ENCODE peak calls at places on chromosomes 11 and 22, in nine cellular contexts. E is adrenal gland; G is Peyer's patch; C is fibroblast of lung; Z is gastrocnemius medialis; F is PC-3; Y is cardiac muscle cell; D is CD8-positive, alpha-beta memory T cell; Q is transverse colon. W is an unnamed sample.

GRCh38 chr11:46348986-46349401 is 1.7 kb downstream of the DGKZ start:
- DNase-seq in E (no peak), C (no peak), Y (no peak), G (peak), Z (no peak), Q (peak), D (peak), F (no peak), W (no peak)

GRCh38 chr11:123221611-123222010 is 26.6 kb upstream of the CLMP start:
- DNase-seq in G (no peak), C (peak), Y (no peak), D (no peak), Q (no peak), E (no peak), Z (no peak), F (no peak), W (no peak)

GRCh38 chr11:125594958-125595357 is 2.3 kb downstream of the STT3A start:
- DNase-seq in Y (no peak), D (no peak), F (no peak), E (no peak), G (no peak), C (no peak), Q (no peak), Z (no peak), W (no peak)

GRCh38 chr22:45538284-45538683 is 35.6 kb downstream of the FBLN1 start:
- DNase-seq in D (no peak), C (no peak), E (no peak), F (no peak), Y (peak), Q (no peak), Z (no peak), G (no peak), W (no peak)

GRCh38 chr22:20551805-20552449 is 44.5 kb downstream of the MED15 start:
- DNase-seq in G (no peak), E (no peak), Q (no peak), C (no peak), F (no peak), Z (peak), D (peak), Y (peak), W (no peak)

GRCh38 chr11:79263001-79263400 is 177.8 kb downstream of the TENM4 start:
- DNase-seq in E (no peak), D (no peak), C (peak), Q (peak), Y (no peak), G (no peak), F (no peak), Z (no peak), W (no peak)

GRCh38 chr11:65870706-65871681 is 1.6 kb downstream of the EFEMP2 start:
- DNase-seq in Q (no peak), C (no peak), E (peak), Y (no peak), F (no peak), D (no peak), Z (no peak), G (no peak), W (no peak)

GRCh38 chr11:65777821-65778361 is 2.9 kb downstream of the AP5B1 start:
- DNase-seq in G (peak), D (no peak), Q (no peak), Y (no peak), C (no peak), E (no peak), Z (no peak), F (no peak), W (no peak)

GRCh38 chr22:23302171-23303002 is 122.1 kb downstream of the BCR start:
- DNase-seq in F (no peak), G (no peak), C (no peak), E (no peak), D (no peak), Q (no peak), Z (no peak), Y (peak), W (no peak)

GRCh38 chr11:68989936-68990606 is 9.3 kb upstream of the MRGPRD start:
- DNase-seq in Z (no peak), D (no peak), C (no peak), E (no peak), F (no peak), Y (no peak), Q (no peak), G (peak), W (no peak)

GRCh38 chr11:88098289-88098688 is 77.0 kb downstream of the RAB38 start:
- DNase-seq in D (no peak), Y (peak), Q (no peak), F (no peak), Z (no peak), E (no peak), C (no peak), G (no peak), W (no peak)

DNA sequence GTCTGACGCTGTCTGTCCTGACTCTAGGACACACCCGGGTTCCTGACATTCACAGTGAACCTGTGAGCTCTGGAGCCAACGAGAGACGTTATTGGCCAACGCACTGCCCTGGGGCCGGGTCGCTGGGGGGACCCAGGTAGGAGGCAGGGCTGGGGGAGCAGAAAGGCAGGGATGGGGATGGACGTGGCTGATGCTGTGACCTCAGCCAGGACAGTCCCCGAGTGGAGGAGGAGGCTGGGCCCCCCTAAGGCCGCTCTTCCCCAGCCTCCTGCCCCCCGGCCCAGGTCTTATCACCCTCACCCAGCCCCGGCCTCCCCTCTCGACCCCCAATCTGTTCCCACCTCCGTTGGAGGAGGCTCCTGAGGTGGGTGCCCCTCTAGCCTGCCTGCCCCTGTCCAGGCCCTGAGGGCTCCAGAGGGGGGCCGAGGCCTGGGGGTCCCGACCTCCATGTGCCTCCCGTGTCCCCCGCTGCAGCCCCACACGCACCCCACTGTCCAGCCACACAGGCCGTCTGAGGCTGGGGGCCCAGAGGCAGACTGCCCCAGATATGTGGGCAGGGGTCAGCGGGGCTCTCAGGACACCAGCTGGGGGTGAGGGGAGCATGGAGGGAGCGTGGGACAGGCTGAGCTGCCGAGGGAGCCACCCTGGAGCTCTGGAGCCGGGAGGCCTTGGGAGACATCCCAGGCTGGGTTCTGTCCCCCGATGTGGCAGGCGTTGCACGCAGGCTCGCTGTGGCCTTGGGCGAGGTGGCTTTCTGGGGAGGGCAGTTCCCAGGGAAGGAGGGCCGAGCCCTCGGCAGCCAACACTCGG is 29.2 kb upstream of the MUC5AC start:
- DNase-seq in Y (no peak), E (no peak), C (no peak), Z (no peak), Q (no peak), G (peak), D (no peak), F (no peak), W (no peak)
- H3K27ac ChIP-seq in Y (no peak), E (no peak), C (no peak), Z (no peak), Q (no peak), G (no peak), D (no peak), F (no peak), W (no peak)

DNA sequence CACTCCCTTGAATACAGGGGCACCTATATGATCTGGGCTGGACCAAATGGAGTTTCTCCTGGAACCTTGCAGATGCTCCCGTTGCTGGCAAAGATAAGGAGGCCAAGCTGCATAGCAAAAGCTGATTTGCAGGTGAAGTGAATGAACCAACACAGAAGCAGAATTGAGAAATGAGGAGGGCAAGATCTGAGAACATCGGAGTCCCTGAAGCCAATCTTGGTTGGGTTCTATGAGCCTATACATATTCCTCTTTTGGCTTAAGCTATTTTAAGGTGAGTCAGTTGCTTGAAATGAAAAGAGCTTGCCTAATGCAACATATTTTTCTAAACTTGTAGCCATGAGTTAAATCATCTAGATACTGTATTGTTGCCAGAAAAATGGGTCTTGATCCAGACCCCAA is 23.5 kb downstream of the WEE1 start:
- DNase-seq in C (no peak), E (no peak), Z (no peak), F (no peak), G (no peak), D (no peak), Y (no peak), Q (no peak), W (no peak)
- H3K27ac ChIP-seq in C (no peak), E (no peak), Z (no peak), F (no peak), G (no peak), D (no peak), Y (no peak), Q (no peak), W (no peak)

GRCh38 chr11:84947070-84947469 is 680.1 kb downstream of the DLG2 start:
- DNase-seq in C (no peak), D (no peak), Q (no peak), Y (no peak), G (no peak), F (no peak), Z (no peak), E (no peak), W (no peak)
- H3K27ac ChIP-seq in C (no peak), D (no peak), Q (no peak), Y (no peak), G (no peak), F (no peak), Z (no peak), E (no peak), W (no peak)

GRCh38 chr11:2525941-2526807 is 81.4 kb downstream of the KCNQ1 start:
- DNase-seq in Y (no peak), D (no peak), Q (peak), C (no peak), G (peak), E (peak), F (no peak), Z (peak), W (no peak)
- H3K27ac ChIP-seq in Y (no peak), D (no peak), Q (peak), C (no peak), G (peak), E (peak), F (no peak), Z (no peak), W (no peak)

DNA sequence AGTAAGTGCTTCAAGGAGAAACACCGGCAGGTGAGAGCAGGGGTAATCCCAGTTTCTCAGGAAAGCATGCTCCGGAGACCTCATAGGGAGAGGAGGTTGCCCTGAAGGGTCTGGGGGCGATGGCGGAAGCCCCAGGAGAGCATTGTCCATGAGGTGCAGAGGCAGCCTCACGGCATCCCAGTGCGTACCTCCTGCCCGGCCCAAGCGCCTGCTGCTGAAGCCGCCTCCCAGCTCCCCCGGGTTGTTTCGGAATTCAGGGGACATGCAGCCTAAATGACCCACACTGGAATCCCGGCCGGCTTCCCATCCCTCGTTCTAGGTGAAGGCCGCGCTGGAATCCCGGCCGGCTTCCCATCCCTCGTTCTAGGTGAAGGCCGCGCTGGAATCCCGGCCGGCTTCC is 2.7 kb downstream of the ZBED4 start:
- DNase-seq in E (peak), Y (no peak), D (no peak), F (no peak), C (no peak), G (no peak), Z (no peak), Q (no peak), W (no peak)
- H3K27ac ChIP-seq in E (no peak), Y (no peak), D (no peak), F (no peak), C (no peak), G (no peak), Z (no peak), Q (no peak), W (no peak)

W was measured in epithelial cell of prostate.